ENCODE peak calls at places on chromosomes 16 and 17, in ten cellular contexts. W is adrenal gland; D is cardiac fibroblast; T is CD4-positive, alpha-beta T cell; J is lower lobe of right lung; M is HFFc6; O is A549; X is tibial nerve; C is body of pancreas; U is H9. Z is an unnamed sample.

GRCh38 chr17:77834170-77835115 is 124.1 kb upstream of the TNRC6C start:
- DNase-seq in W (peak), D (peak), T (peak), J (peak), M (peak), O (peak), X (no peak), C (peak), U (peak), Z (no peak)

GRCh38 chr16:75341934-75342811 is 90.7 kb upstream of the BCAR1 start:
- DNase-seq in W (peak), D (peak), T (no peak), J (no peak), M (peak), O (peak), X (no peak), C (no peak), U (no peak), Z (no peak)

GRCh38 chr17:40218740-40219072 is 398 bp upstream of the WIPF2 start:
- DNase-seq in W (peak), D (peak), T (peak), J (peak), M (peak), O (peak), X (peak), C (peak), U (peak), Z (peak)

GRCh38 chr17:75783803-75784472 is 668 bp upstream of the UNK start:
- DNase-seq in W (peak), D (no peak), T (no peak), J (peak), M (no peak), O (no peak), X (no peak), C (peak), U (no peak), Z (no peak)

GRCh38 chr17:37177234-37177633 is 198.6 kb upstream of the C17orf78 start:
- DNase-seq in W (no peak), D (peak), T (no peak), J (no peak), M (no peak), O (no peak), X (no peak), C (no peak), U (no peak), Z (no peak)

GRCh38 chr16:31664683-31665482 is 137.2 kb downstream of the AHSP start:
- DNase-seq in W (no peak), D (peak), T (no peak), J (no peak), M (peak), O (no peak), X (no peak), C (no peak), U (no peak), Z (no peak)

GRCh38 chr17:76997981-76998531 is 129.9 kb downstream of the MGAT5B start:
- DNase-seq in W (no peak), D (no peak), T (peak), J (no peak), M (no peak), O (no peak), X (no peak), C (no peak), U (no peak), Z (no peak)

GRCh38 chr16:87740441-87740840 is 25.3 kb downstream of the KLHDC4 start:
- DNase-seq in W (no peak), D (no peak), T (no peak), J (no peak), M (no peak), O (no peak), X (no peak), C (no peak), U (no peak), Z (no peak)

GRCh38 chr17:5793899-5794298 is 209.6 kb upstream of the NLRP1 start:
- DNase-seq in W (no peak), D (peak), T (no peak), J (no peak), M (no peak), O (no peak), X (no peak), C (no peak), U (peak), Z (no peak)

GRCh38 chr17:4366312-4367063 is at the start of gene UBE2G1:
- DNase-seq in W (peak), D (peak), T (peak), J (peak), M (peak), O (peak), X (peak), C (peak), U (peak), Z (peak)

GRCh38 chr17:7341842-7342241 is 5.5 kb downstream of the ACAP1 start:
- DNase-seq in W (no peak), D (no peak), T (no peak), J (no peak), M (no peak), O (no peak), X (no peak), C (no peak), U (no peak), Z (no peak)

GRCh38 chr17:48542114-48542955 is 2.6 kb downstream of the HOXB2 start:
- DNase-seq in W (peak), D (peak), T (peak), J (no peak), M (no peak), O (no peak), X (no peak), C (no peak), U (no peak), Z (no peak)

GRCh38 chr17:80036715-80037477 is 454 bp downstream of the CCDC40 start:
- DNase-seq in W (peak), D (peak), T (peak), J (peak), M (peak), O (peak), X (no peak), C (peak), U (peak), Z (peak)

GRCh38 chr17:18033442-18034099 is 5.4 kb downstream of the ATPAF2 start:
- DNase-seq in W (peak), D (peak), T (no peak), J (no peak), M (peak), O (peak), X (peak), C (peak), U (peak), Z (no peak)

GRCh38 chr16:10923146-10923649 is 19.1 kb downstream of the DEXI start:
- DNase-seq in W (no peak), D (no peak), T (no peak), J (no peak), M (no peak), O (no peak), X (no peak), C (no peak), U (no peak), Z (no peak)

GRCh38 chr17:20266806-20267458 is 200.4 kb downstream of the LGALS9B start:
- DNase-seq in W (peak), D (peak), T (no peak), J (no peak), M (no peak), O (no peak), X (no peak), C (no peak), U (no peak), Z (no peak)

GRCh38 chr16:58366247-58367031 is 25.8 kb upstream of the GINS3 start:
- DNase-seq in W (no peak), D (peak), T (no peak), J (no peak), M (peak), O (peak), X (no peak), C (no peak), U (no peak), Z (no peak)

GRCh38 chr17:20155258-20156195 is 146.4 kb downstream of the SPECC1 start:
- DNase-seq in W (peak), D (peak), T (peak), J (peak), M (peak), O (peak), X (peak), C (peak), U (peak), Z (peak)

GRCh38 chr16:69150146-69150865 is 17.9 kb downstream of the UTP4 start:
- DNase-seq in W (peak), D (peak), T (no peak), J (no peak), M (peak), O (peak), X (peak), C (peak), U (peak), Z (no peak)

GRCh38 chr17:78965369-78965982 is 14.2 kb downstream of the LGALS3BP start:
- DNase-seq in W (no peak), D (no peak), T (no peak), J (no peak), M (no peak), O (no peak), X (no peak), C (no peak), U (peak), Z (no peak)

GRCh38 chr17:33039874-33040273 is 48.2 kb downstream of the SPACA3 start:
- DNase-seq in W (no peak), D (peak), T (no peak), J (no peak), M (peak), O (peak), X (no peak), C (no peak), U (no peak), Z (no peak)

GRCh38 chr16:10940501-10941079 is 1.7 kb downstream of the DEXI start:
- DNase-seq in W (no peak), D (no peak), T (no peak), J (no peak), M (no peak), O (no peak), X (no peak), C (peak), U (no peak), Z (no peak)

GRCh38 chr17:78497115-78497540 is 80.1 kb downstream of the DNAH17 start:
- DNase-seq in W (peak), D (peak), T (peak), J (peak), M (peak), O (peak), X (peak), C (peak), U (peak), Z (peak)

GRCh38 chr17:55625516-55625915 is 97.1 kb downstream of the TMEM100 start:
- DNase-seq in W (no peak), D (no peak), T (no peak), J (no peak), M (no peak), O (no peak), X (no peak), C (no peak), U (no peak), Z (no peak)

GRCh38 chr17:67491009-67491677 is 114.1 kb downstream of the PITPNC1 start:
- DNase-seq in W (peak), D (peak), T (no peak), J (peak), M (peak), O (peak), X (peak), C (peak), U (peak), Z (no peak)

GRCh38 chr17:65489413-65490170 is 71.9 kb downstream of the AXIN2 start:
- DNase-seq in W (no peak), D (no peak), T (no peak), J (no peak), M (no peak), O (no peak), X (no peak), C (no peak), U (no peak), Z (no peak)

GRCh38 chr17:7280519-7281073 is 922 bp upstream of the SLC2A4 start:
- DNase-seq in W (peak), D (peak), T (peak), J (peak), M (peak), O (peak), X (peak), C (peak), U (peak), Z (peak)

GRCh38 chr16:28537964-28538732 is 626 bp downstream of the NUPR1 start:
- DNase-seq in W (peak), D (no peak), T (no peak), J (peak), M (no peak), O (no peak), X (no peak), C (peak), U (no peak), Z (no peak)

GRCh38 chr16:49281843-49282642 is 405 bp upstream of the CBLN1 start:
- DNase-seq in W (peak), D (peak), T (peak), J (peak), M (no peak), O (peak), X (peak), C (peak), U (peak), Z (peak)
- TF ChIP-seq CTCF in W (no peak), D (no peak), T (no peak), J (no peak), M (no peak), O (peak), X (peak), C (peak), U (peak), Z (no peak)

GRCh38 chr16:85838381-85838780 is 38.9 kb downstream of the COX4I1 start:
- DNase-seq in W (peak), D (no peak), T (no peak), J (peak), M (no peak), O (no peak), X (no peak), C (no peak), U (no peak), Z (no peak)
- TF ChIP-seq CTCF in W (no peak), D (no peak), T (no peak), J (no peak), M (no peak), O (no peak), X (no peak), C (no peak), U (no peak), Z (no peak)

DNA sequence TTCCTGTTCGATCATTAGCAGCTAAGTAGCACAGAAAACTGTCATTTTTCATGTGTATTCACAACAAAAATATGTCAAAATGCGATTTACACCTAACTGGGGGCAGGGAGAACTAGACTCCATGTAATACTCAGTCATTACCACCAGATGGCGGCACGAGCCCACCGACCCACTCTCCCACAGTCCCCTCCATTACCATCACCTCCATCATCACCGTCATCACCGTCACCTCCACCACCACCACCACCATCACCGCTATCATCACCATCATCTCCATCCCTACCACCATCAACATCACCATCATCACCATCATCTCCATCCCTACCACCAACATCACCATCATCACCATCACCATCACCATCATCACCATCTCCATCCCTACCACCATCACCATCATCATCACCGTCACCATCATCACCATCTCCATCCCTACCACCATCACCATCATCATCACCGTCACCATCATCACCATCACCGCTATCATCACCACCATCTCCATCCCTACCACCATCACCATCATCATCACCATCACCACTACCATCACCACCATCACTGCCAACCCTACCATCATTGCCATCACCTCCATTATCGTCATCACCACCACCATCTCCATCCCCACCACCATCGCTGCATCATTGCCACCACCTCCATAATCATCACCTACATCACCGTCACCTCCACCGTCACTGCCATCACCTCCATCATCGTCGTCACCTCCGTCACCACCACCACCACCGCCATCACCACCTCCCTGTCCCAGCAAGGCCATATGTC is 14.4 kb downstream of the NDUFAF8 start:
- DNase-seq in W (peak), D (peak), T (peak), J (peak), M (no peak), O (peak), X (peak), C (peak), U (no peak), Z (peak)
- TF ChIP-seq CTCF in W (peak), D (peak), T (peak), J (peak), M (peak), O (peak), X (peak), C (peak), U (peak), Z (peak)

GRCh38 chr17:57071991-57072944 is 12.8 kb upstream of the AKAP1 start:
- DNase-seq in W (no peak), D (no peak), T (no peak), J (no peak), M (no peak), O (no peak), X (no peak), C (no peak), U (no peak), Z (no peak)
- TF ChIP-seq CTCF in W (no peak), D (no peak), T (no peak), J (no peak), M (no peak), O (no peak), X (no peak), C (no peak), U (no peak), Z (no peak)

GRCh38 chr16:89557936-89558490 is 2.5 kb upstream of the RPL13 start:
- DNase-seq in W (no peak), D (no peak), T (no peak), J (no peak), M (no peak), O (no peak), X (no peak), C (no peak), U (no peak), Z (no peak)

GRCh38 chr16:89555780-89556179 is 4.7 kb upstream of the RPL13 start:
- DNase-seq in W (no peak), D (no peak), T (no peak), J (no peak), M (no peak), O (no peak), X (no peak), C (no peak), U (no peak), Z (no peak)

GRCh38 chr16:89555265-89555664 is 5.2 kb upstream of the RPL13 start:
- DNase-seq in W (no peak), D (no peak), T (no peak), J (no peak), M (no peak), O (no peak), X (no peak), C (no peak), U (no peak), Z (no peak)

GRCh38 chr16:89556750-89557149 is 3.7 kb upstream of the RPL13 start:
- DNase-seq in W (no peak), D (no peak), T (no peak), J (no peak), M (no peak), O (no peak), X (no peak), C (no peak), U (no peak), Z (no peak)

DNA sequence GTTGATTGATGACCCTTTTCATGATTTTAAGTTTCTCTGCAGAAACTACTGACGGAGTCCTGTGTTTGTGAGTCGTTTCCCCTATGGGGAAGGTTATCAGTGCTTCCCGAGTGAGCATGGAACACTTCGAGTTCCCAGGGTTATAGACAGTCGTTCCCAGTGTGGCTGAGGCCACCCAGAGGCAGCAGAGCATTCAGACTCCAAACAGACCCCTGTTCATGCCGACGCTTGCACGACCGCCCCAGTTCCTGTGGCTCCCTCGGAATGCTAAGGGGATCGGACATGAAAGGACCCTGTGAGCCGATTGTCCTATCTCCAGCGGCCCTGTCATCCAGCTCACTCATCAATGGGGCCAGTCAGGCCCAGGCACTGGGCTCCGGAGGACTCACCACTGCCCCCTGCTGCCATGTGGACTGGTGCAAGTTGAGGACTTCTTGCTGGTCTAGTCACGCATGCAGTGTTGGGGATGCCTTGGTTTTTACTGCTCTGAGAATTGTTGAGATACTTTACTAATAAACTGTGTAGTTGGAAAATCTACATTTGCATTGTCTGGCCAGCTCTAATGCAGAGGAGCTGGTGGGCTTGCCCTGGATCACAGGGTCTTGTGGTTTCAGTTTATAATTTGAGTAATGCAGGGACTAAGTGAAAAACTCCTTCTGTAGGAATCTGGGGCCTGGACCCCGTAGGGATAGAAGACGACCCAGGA is 3.1 kb upstream of the RPL13 start:
- DNase-seq in W (peak), D (peak), T (peak), J (peak), M (peak), O (peak), X (peak), C (peak), U (peak), Z (no peak)
- TF ChIP-seq CTCF in W (peak), D (peak), T (peak), J (peak), M (peak), O (peak), X (peak), C (peak), U (peak), Z (peak)